ENCODE peak calls at places on chromosomes 13 and 19, in five cellular contexts. One of them, this sample, is unnamed.

GRCh38 chr19:38095411-38096308 is 128.4 kb downstream of the DPF1 start:
- DNase-seq in neuronal stem cell: peak; percentile 67
- DNase-seq in H1: peak; percentile 85
- DNase-seq in mesenchymal stem cell: peak; percentile 71
- DNase-seq in H9: peak; percentile 83
- DNase-seq in this sample: peak; percentile 86

GRCh38 chr13:78192721-78193120 is 274.1 kb upstream of the EDNRB start:
- DNase-seq in neuronal stem cell: no peak
- DNase-seq in H1: no peak
- DNase-seq in mesenchymal stem cell: peak; percentile 11
- DNase-seq in H9: no peak
- DNase-seq in this sample: peak; percentile 60

GRCh38 chr13:47705185-47705584 is 295.9 kb downstream of the SUCLA2 start:
- DNase-seq in neuronal stem cell: no peak
- DNase-seq in H1: no peak
- DNase-seq in mesenchymal stem cell: no peak
- DNase-seq in H9: no peak
- DNase-seq in this sample: no peak

GRCh38 chr19:33700408-33700757 is 78.6 kb downstream of the CHST8 start:
- DNase-seq in neuronal stem cell: no peak
- DNase-seq in H1: no peak
- DNase-seq in mesenchymal stem cell: no peak
- DNase-seq in H9: no peak
- DNase-seq in this sample: no peak

GRCh38 chr13:113903912-113904311 is 40.0 kb upstream of the GAS6 start:
- DNase-seq in neuronal stem cell: no peak
- DNase-seq in H1: no peak
- DNase-seq in mesenchymal stem cell: no peak
- DNase-seq in H9: no peak
- DNase-seq in this sample: no peak

GRCh38 chr19:5138606-5139594 is 170.0 kb downstream of the KDM4B start:
- DNase-seq in neuronal stem cell: no peak
- DNase-seq in H1: no peak
- DNase-seq in mesenchymal stem cell: peak; percentile 77
- DNase-seq in H9: no peak
- DNase-seq in this sample: peak; percentile 92

GRCh38 chr19:38657633-38658222 is 10.3 kb downstream of the ACTN4 start:
- DNase-seq in neuronal stem cell: no peak
- DNase-seq in H1: no peak
- DNase-seq in mesenchymal stem cell: peak; percentile 92
- DNase-seq in H9: no peak
- DNase-seq in this sample: peak; percentile 96

GRCh38 chr19:6318772-6319171 is 14.6 kb downstream of the ACER1 start:
- DNase-seq in neuronal stem cell: no peak
- DNase-seq in H1: no peak
- DNase-seq in mesenchymal stem cell: no peak
- DNase-seq in H9: no peak
- DNase-seq in this sample: peak; percentile 42

GRCh38 chr13:47190696-47191095 is 293.8 kb upstream of the HTR2A start:
- DNase-seq in neuronal stem cell: no peak
- DNase-seq in H1: no peak
- DNase-seq in mesenchymal stem cell: no peak
- DNase-seq in H9: no peak
- DNase-seq in this sample: no peak

GRCh38 chr19:50928841-50929240 is 17.6 kb upstream of the KLK4 start:
- DNase-seq in neuronal stem cell: no peak
- DNase-seq in H1: no peak
- DNase-seq in mesenchymal stem cell: no peak
- DNase-seq in H9: no peak
- DNase-seq in this sample: no peak

GRCh38 chr13:67493835-67494234 is 263.7 kb upstream of the PCDH9 start:
- DNase-seq in neuronal stem cell: no peak
- DNase-seq in H1: no peak
- DNase-seq in mesenchymal stem cell: no peak
- DNase-seq in H9: no peak
- DNase-seq in this sample: no peak

GRCh38 chr19:49858591-49858985 is 7.6 kb downstream of the PTOV1 start:
- DNase-seq in neuronal stem cell: no peak
- DNase-seq in H1: no peak
- DNase-seq in mesenchymal stem cell: no peak
- DNase-seq in H9: no peak
- DNase-seq in this sample: peak; percentile 31

GRCh38 chr19:15781659-15782058 is 5.8 kb upstream of the OR10H5 start:
- DNase-seq in neuronal stem cell: no peak
- DNase-seq in H1: no peak
- DNase-seq in mesenchymal stem cell: no peak
- DNase-seq in H9: no peak
- DNase-seq in this sample: no peak

GRCh38 chr13:44011036-44011435 is 131.3 kb downstream of the LACC1 start:
- DNase-seq in neuronal stem cell: no peak
- DNase-seq in H1: no peak
- DNase-seq in mesenchymal stem cell: peak; percentile 31
- DNase-seq in H9: no peak
- DNase-seq in this sample: peak; percentile 40

GRCh38 chr19:13839938-13840750 is 36.8 kb upstream of the NANOS3 start:
- DNase-seq in neuronal stem cell: no peak
- DNase-seq in H1: no peak
- DNase-seq in mesenchymal stem cell: peak; percentile 87
- DNase-seq in H9: peak; percentile 28
- DNase-seq in this sample: peak; percentile 84
- H2BK12ac ChIP-seq in neuronal stem cell: peak overlapping the region; percentile 66
- H2BK12ac ChIP-seq in H1: peak overlapping the region; percentile 77
- H2BK12ac ChIP-seq in mesenchymal stem cell: peak overlapping the region; percentile 28
- H2BK12ac ChIP-seq in H9: no peak overlapping the region
- H2BK12ac ChIP-seq in this sample: no peak overlapping the region

GRCh38 chr13:79910869-79911540 is 429.9 kb downstream of the SPRY2 start:
- DNase-seq in neuronal stem cell: no peak
- DNase-seq in H1: no peak
- DNase-seq in mesenchymal stem cell: no peak
- DNase-seq in H9: no peak
- DNase-seq in this sample: no peak

GRCh38 chr13:79912403-79912802 is 428.5 kb downstream of the SPRY2 start:
- DNase-seq in neuronal stem cell: no peak
- DNase-seq in H1: no peak
- DNase-seq in mesenchymal stem cell: no peak
- DNase-seq in H9: no peak
- DNase-seq in this sample: no peak

GRCh38 chr13:79913141-79913827 is 427.6 kb downstream of the SPRY2 start:
- DNase-seq in neuronal stem cell: no peak
- DNase-seq in H1: no peak
- DNase-seq in mesenchymal stem cell: no peak
- DNase-seq in H9: no peak
- DNase-seq in this sample: no peak

GRCh38 chr13:79907527-79907926 is 426.6 kb downstream of the NDFIP2 start:
- DNase-seq in neuronal stem cell: no peak
- DNase-seq in H1: no peak
- DNase-seq in mesenchymal stem cell: no peak
- DNase-seq in H9: no peak
- DNase-seq in this sample: peak; percentile 6

DNA sequence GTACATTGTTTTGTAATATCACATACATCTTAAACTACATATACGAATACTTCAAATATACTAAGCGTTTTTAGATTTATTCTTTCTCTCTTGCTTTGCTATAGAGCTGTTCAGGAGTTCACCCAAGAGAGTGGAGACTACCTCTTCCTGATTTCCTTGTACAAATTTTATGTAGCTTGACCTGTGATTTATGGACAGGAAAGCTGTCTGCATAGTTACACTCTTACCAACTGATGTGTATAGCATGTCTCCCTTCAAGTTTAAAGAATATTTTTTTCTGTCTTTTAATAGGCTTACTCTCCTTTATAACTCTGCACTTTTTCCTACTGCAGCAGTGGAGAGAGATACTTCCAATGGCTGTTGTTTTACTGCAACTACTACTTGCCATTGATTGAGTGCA is 428.7 kb downstream of the NDFIP2 start:
- DNase-seq in neuronal stem cell: no peak
- DNase-seq in H1: no peak
- DNase-seq in mesenchymal stem cell: no peak
- DNase-seq in H9: no peak
- DNase-seq in this sample: no peak
- H3K23ac ChIP-seq in neuronal stem cell: no peak overlapping the region
- H3K23ac ChIP-seq in H1: no peak overlapping the region
- H3K23ac ChIP-seq in mesenchymal stem cell: no peak overlapping the region
- H3K23ac ChIP-seq in H9: no peak overlapping the region
- H3K23ac ChIP-seq in this sample: no peak overlapping the region

GRCh38 chr13:45278096-45278645 is 62.8 kb downstream of the TPT1 start:
- DNase-seq in neuronal stem cell: no peak
- DNase-seq in H1: no peak
- DNase-seq in mesenchymal stem cell: no peak
- DNase-seq in H9: no peak
- DNase-seq in this sample: no peak

GRCh38 chr13:45276887-45277286 is 64.1 kb downstream of the TPT1 start:
- DNase-seq in neuronal stem cell: no peak
- DNase-seq in H1: no peak
- DNase-seq in mesenchymal stem cell: no peak
- DNase-seq in H9: no peak
- DNase-seq in this sample: peak; percentile 23

GRCh38 chr13:45282994-45283393 is 58.0 kb downstream of the TPT1 start:
- DNase-seq in neuronal stem cell: no peak
- DNase-seq in H1: no peak
- DNase-seq in mesenchymal stem cell: no peak
- DNase-seq in H9: no peak
- DNase-seq in this sample: no peak

DNA sequence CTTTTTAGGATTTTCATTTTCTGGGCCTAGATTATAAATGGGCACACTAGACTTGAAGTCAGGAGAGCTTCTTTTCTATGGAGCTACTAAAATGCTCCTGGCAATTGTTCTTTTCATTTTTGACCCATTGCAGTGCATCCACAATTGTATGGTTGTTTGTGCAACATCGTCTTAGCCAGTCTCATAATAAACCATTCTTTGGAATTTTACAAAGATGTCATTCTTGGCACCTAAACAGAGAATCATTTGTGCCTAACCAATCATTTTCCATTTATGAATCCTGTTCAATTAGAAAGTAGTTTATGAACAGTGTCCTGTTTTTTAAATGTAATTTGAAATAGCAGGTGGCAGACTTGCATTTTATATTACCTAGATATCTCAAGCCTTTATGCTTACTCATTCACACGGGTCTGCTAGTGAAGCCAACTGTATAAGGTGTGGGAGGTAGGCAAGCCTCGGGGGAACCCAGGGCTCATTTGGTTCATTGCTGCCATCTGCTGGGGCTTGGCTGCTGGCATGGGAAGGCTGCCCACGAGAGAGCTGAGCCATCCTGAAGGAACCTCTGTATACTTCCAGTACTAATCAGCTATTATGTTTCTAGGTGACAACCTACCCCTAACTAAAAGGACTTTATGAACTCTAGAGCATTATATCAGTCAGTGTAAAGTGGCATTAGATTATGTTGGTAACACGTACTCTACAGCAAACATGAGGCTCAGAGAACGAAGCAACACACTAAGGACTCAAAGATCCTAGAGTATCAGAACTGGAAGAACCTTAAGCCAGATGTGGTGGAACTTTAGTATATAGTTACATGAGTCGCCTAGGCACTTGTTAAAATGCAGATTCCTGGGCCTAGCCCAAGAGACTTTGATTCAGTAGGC is 60.0 kb downstream of the TPT1 start:
- DNase-seq in neuronal stem cell: peak; percentile 17
- DNase-seq in H1: peak; percentile 72
- DNase-seq in mesenchymal stem cell: peak; percentile 70
- DNase-seq in H9: peak; percentile 68
- DNase-seq in this sample: peak; percentile 71
- H2BK12ac ChIP-seq in neuronal stem cell: no peak overlapping the region
- H2BK12ac ChIP-seq in H1: no peak overlapping the region
- H2BK12ac ChIP-seq in mesenchymal stem cell: no peak overlapping the region
- H2BK12ac ChIP-seq in H9: no peak overlapping the region
- H2BK12ac ChIP-seq in this sample: no peak overlapping the region

GRCh38 chr19:55406091-55406868 is 1.3 kb downstream of the UBE2S start:
- DNase-seq in neuronal stem cell: no peak
- DNase-seq in H1: no peak
- DNase-seq in mesenchymal stem cell: no peak
- DNase-seq in H9: no peak
- DNase-seq in this sample: no peak
- H3K23ac ChIP-seq in neuronal stem cell: no peak overlapping the region
- H3K23ac ChIP-seq in H1: no peak overlapping the region
- H3K23ac ChIP-seq in mesenchymal stem cell: no peak overlapping the region
- H3K23ac ChIP-seq in H9: no peak overlapping the region
- H3K23ac ChIP-seq in this sample: no peak overlapping the region

GRCh38 chr13:33355470-33355869 is 69.9 kb upstream of the STARD13 start:
- DNase-seq in neuronal stem cell: no peak
- DNase-seq in H1: no peak
- DNase-seq in mesenchymal stem cell: peak; percentile 77
- DNase-seq in H9: no peak
- DNase-seq in this sample: peak; percentile 23
- H2BK12ac ChIP-seq in neuronal stem cell: no peak overlapping the region
- H2BK12ac ChIP-seq in H1: no peak overlapping the region
- H2BK12ac ChIP-seq in mesenchymal stem cell: no peak overlapping the region
- H2BK12ac ChIP-seq in H9: no peak overlapping the region
- H2BK12ac ChIP-seq in this sample: no peak overlapping the region

GRCh38 chr19:41859618-41860418 is at the start of gene RPS19:
- DNase-seq in neuronal stem cell: peak; percentile 99
- DNase-seq in H1: peak; percentile 99
- DNase-seq in mesenchymal stem cell: peak; percentile 99
- DNase-seq in H9: peak; percentile 99
- DNase-seq in this sample: peak; percentile 99
- H3K23ac ChIP-seq in neuronal stem cell: peak within 1 kb of the TSS; percentile 99
- H3K23ac ChIP-seq in H1: no peak within 1 kb of the TSS
- H3K23ac ChIP-seq in mesenchymal stem cell: peak within 1 kb of the TSS; percentile 56
- H3K23ac ChIP-seq in H9: no peak within 1 kb of the TSS
- H3K23ac ChIP-seq in this sample: no peak within 1 kb of the TSS

DNA sequence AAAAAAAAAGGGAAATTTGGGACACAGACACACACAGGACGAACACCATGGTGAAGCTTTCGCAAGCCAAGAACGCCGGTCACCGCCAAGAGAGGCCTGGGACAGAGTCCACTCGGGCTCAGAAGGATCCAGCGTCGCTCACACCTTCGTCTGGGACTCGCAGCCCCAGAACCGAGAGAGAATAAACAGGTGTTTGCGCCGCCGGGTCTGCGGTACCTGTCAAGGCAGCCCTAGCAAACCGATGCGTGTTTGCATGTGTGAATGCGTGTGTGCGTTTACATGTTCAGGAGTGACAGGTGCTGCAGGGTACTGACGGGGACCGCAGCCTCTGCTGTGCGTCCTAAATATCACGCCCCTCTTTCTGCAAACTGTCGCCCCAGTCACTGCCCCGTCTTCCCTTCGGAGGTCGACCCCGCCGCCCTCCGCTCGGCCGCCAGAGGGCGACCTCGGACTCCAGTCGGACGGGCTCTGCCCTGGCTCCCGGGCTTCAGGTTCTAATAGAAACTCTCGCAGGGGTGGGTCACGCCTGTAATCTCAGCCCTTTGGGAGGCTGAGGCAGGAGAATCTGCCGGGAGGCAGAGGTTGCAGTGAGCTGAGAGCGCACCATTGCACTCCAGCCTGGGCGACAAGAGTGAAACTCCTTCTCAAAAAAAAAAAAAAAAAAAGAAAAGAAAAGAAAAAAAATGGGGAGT is 11.8 kb upstream of the CSNK1G2 start:
- DNase-seq in neuronal stem cell: peak; percentile 81
- DNase-seq in H1: peak; percentile 95
- DNase-seq in mesenchymal stem cell: peak; percentile 76
- DNase-seq in H9: peak; percentile 87
- DNase-seq in this sample: peak; percentile 91
- H2BK12ac ChIP-seq in neuronal stem cell: no peak overlapping the region
- H2BK12ac ChIP-seq in H1: no peak overlapping the region
- H2BK12ac ChIP-seq in mesenchymal stem cell: no peak overlapping the region
- H2BK12ac ChIP-seq in H9: no peak overlapping the region
- H2BK12ac ChIP-seq in this sample: no peak overlapping the region